ENCODE peak calls at places on chromosomes 1 and 21, in four cellular contexts. Q is OCI-LY7, A is GM23338, H is H1. M is an unnamed sample.

GRCh38 chr1:238331557-238331956 is 440.8 kb upstream of the ZP4 start:
- DNase-seq in Q (no peak), A (no peak), H (no peak), M (no peak)

GRCh38 chr1:202615501-202616354 is 94.5 kb downstream of the SYT2 start:
- DNase-seq in Q (peak; percentile 73), A (no peak), H (no peak), M (no peak)

GRCh38 chr1:115341948-115342347 is 3.9 kb upstream of the NGF start:
- DNase-seq in Q (no peak), A (no peak), H (no peak), M (no peak)

GRCh38 chr1:77540501-77541161 is 141.8 kb downstream of the ZZZ3 start:
- DNase-seq in Q (no peak), A (no peak), H (no peak), M (peak; percentile 47)

GRCh38 chr1:58047265-58047858 is 499.2 kb downstream of the OMA1 start:
- DNase-seq in Q (peak; percentile 33), A (peak; percentile 59), H (peak; percentile 64), M (no peak)

GRCh38 chr1:208244584-208244916 is 366 bp upstream of the PLXNA2 start:
- DNase-seq in Q (no peak), A (no peak), H (no peak), M (no peak)

GRCh38 chr1:225464851-225465792 is 37.3 kb upstream of the LBR start:
- DNase-seq in Q (no peak), A (peak; percentile 75), H (peak; percentile 73), M (peak; percentile 66)

GRCh38 chr1:203888807-203889251 is 27.4 kb downstream of the SNRPE start:
- DNase-seq in Q (no peak), A (no peak), H (no peak), M (peak; percentile 58)

GRCh38 chr1:98323906-98324358 is 337.6 kb upstream of the SNX7 start:
- DNase-seq in Q (no peak), A (peak; percentile 33), H (no peak), M (peak; percentile 89)

GRCh38 chr1:212960932-212961331 is 10.6 kb downstream of the VASH2 start:
- DNase-seq in Q (no peak), A (no peak), H (no peak), M (no peak)

GRCh38 chr1:21296509-21297354 is 6.5 kb upstream of the ECE1 start:
- DNase-seq in Q (no peak), A (no peak), H (no peak), M (no peak)

GRCh38 chr1:187476671-187477070 is 647.9 kb downstream of the PLA2G4A start:
- DNase-seq in Q (peak; percentile 1), A (peak; percentile 27), H (no peak), M (no peak)

GRCh38 chr1:44276006-44276405 is 62.7 kb downstream of the DMAP1 start:
- DNase-seq in Q (peak; percentile 16), A (peak; percentile 33), H (no peak), M (no peak)

GRCh38 chr1:180863158-180863775 is 49.4 kb upstream of the KIAA1614 start:
- DNase-seq in Q (peak; percentile 42), A (peak; percentile 65), H (no peak), M (peak; percentile 32)

GRCh38 chr1:24111264-24111997 is 504 bp downstream of the MYOM3 start:
- DNase-seq in Q (no peak), A (no peak), H (no peak), M (peak; percentile 69)

GRCh38 chr1:185819798-185820197 is 85.6 kb downstream of the HMCN1 start:
- DNase-seq in Q (no peak), A (no peak), H (no peak), M (no peak)

GRCh38 chr21:15841856-15842564 is 112.2 kb downstream of the USP25 start:
- DNase-seq in Q (no peak), A (no peak), H (no peak), M (peak; percentile 61)

GRCh38 chr1:171084879-171085278 is 5.8 kb upstream of the FMO3 start:
- DNase-seq in Q (no peak), A (no peak), H (no peak), M (no peak)

GRCh38 chr1:31891280-31891679 is 46.9 kb downstream of the PTP4A2 start:
- DNase-seq in Q (no peak), A (no peak), H (no peak), M (peak; percentile 66)

GRCh38 chr1:241521718-241522117 is 2.2 kb upstream of the FH start:
- DNase-seq in Q (no peak), A (no peak), H (no peak), M (no peak)

GRCh38 chr1:206420471-206420870 is 49.8 kb upstream of the IKBKE start:
- DNase-seq in Q (no peak), A (no peak), H (no peak), M (no peak)

GRCh38 chr1:154573168-154573510 is 5.6 kb downstream of the CHRNB2 start:
- DNase-seq in Q (peak; percentile 18), A (no peak), H (no peak), M (no peak)
- H3K27ac ChIP-seq in Q (no peak overlapping the region), A (no peak overlapping the region), H (no peak overlapping the region), M (no peak overlapping the region)

GRCh38 chr1:205268846-205269680 is 41.3 kb downstream of the TMCC2 start:
- DNase-seq in Q (no peak), A (no peak), H (no peak), M (no peak)
- H4K20me1 ChIP-seq in Q (no peaks in the 10 kb centered on the region), A (no peaks in the 10 kb centered on the region), H (peaks cover 2% of the 10 kb centered on the region), M (no peaks in the 10 kb centered on the region)

DNA sequence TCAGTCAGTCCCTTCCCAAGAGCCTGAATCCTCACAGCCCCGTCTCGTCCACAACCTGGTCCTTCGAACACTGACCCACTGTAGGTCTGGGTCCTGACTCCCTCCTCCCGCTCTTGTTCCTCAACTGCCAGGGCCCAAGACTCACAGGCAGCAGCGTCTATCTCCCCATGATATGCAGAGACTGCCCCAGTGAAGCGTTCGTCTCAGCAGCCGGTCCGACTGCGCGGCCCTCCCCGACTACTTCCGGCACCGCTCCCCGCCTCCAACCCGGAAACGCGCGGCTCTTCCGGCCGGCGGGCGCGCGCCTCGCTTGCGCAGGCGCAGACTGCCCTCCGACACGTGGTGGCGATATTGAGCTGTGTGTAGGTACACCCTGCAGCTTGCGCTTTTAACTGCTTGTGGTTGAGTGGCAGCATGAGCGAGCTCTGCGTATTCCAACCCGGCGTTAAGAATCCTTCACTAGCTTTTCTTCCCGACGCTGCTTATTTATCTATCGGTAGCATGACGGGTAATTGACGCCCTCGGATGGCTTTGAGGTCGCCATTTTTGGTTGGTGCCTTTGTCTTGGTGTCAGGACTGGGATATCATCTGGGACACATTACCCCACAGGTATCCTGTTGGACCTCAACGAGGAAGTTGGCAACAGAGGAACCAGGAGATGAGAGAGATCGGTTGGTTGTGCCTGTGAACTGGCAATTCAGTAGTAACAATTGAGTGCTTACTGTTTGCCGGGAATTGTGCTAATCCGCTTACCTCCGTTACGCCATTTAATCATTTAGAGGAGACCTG is at the start of gene TAF12:
- DNase-seq in Q (peak; percentile 98), A (peak; percentile 96), H (peak; percentile 87), M (peak; percentile 97)
- TF ChIP-seq CTCF in Q (peak; percentile 72), A (peak; percentile 70), H (peak; percentile 59), M (no peak)

GRCh38 chr1:216616425-216616824 is 106.8 kb downstream of the ESRRG start:
- DNase-seq in Q (no peak), A (no peak), H (no peak), M (no peak)
- H3K27ac ChIP-seq in Q (no peak overlapping the region), A (no peak overlapping the region), H (no peak overlapping the region), M (no peak overlapping the region)

GRCh38 chr1:159922499-159923202 is 2.7 kb downstream of the TAGLN2 start:
- DNase-seq in Q (peak; percentile 14), A (no peak), H (no peak), M (no peak)
- H4K20me1 ChIP-seq in Q (no peaks in the 10 kb centered on the region), A (no peaks in the 10 kb centered on the region), H (peaks cover 3% of the 10 kb centered on the region), M (no peaks in the 10 kb centered on the region)

DNA sequence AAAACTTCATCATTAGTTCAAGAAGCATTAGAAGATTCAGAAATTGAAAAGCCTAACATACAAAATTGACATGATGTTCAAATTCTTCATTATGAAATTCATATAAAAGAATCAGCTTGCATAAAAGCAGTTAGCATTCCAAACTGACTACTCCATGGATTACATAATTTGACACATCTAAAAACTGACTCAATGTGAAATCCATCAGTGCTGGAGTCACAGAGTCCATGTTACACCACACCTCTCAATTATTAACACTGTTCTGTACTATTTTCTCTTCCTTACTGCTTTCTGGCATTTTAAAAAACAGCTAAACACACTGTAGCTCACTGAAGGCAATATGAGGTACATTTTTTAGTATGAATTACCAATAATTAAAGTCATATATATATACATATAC is 28.0 kb downstream of the ARHGAP29 start:
- DNase-seq in Q (no peak), A (no peak), H (no peak), M (peak; percentile 72)
- TF ChIP-seq CTCF in Q (no peak), A (no peak), H (no peak), M (no peak)

DNA sequence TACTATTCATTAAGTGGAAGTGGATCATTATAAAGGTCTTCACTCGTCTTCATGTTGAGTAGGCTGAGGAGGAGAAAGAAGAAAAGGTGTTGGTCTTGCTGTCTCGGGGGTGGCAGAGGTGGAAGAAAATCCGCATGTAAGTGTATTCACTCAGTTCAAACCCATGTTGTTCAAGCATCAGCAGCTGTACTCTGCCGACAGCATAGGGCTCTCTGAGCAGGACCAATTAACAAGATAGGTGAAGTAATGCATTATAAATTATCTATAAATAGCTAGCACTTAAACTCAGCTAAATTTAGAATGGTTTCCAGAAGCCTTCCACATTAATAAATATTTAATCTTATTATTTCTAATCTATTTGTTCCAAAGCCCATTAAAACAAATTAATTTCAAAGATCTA is 116.8 kb downstream of the RGS2 start:
- DNase-seq in Q (no peak), A (no peak), H (no peak), M (no peak)
- H3K27ac ChIP-seq in Q (no peak overlapping the region), A (no peak overlapping the region), H (no peak overlapping the region), M (no peak overlapping the region)

GRCh38 chr1:174000274-174000852 is 21.8 kb downstream of the RC3H1 start:
- DNase-seq in Q (no peak), A (no peak), H (no peak), M (no peak)
- H4K20me1 ChIP-seq in Q (no peaks in the 10 kb centered on the region), A (peaks cover 25% of the 10 kb centered on the region), H (peaks cover 5% of the 10 kb centered on the region), M (no peaks in the 10 kb centered on the region)

DNA sequence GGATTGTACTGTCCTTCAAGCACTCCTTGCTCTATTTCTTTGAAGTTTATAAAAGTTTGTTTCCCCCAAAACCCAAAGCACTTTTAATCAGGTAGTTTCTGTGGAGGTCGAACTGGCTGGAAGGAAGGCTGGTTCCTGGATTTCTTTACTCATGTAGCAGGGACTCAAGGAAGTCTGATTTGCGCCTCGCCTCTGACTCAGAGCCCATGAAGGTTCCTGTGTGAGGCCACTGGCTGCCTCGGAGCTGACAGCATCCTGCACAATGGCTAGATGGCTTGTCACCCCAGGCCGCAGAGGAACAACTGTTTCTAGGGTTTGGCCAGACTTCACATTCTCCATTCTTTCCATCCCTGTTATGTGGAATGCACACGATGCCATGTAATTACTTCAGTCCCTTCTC is 39.2 kb upstream of the PRSS38 start:
- DNase-seq in Q (no peak), A (no peak), H (no peak), M (no peak)
- TF ChIP-seq CTCF in Q (no peak), A (no peak), H (no peak), M (no peak)

GRCh38 chr1:156115514-156116374 is 1.2 kb downstream of the LMNA start:
- DNase-seq in Q (no peak), A (peak; percentile 81), H (no peak), M (peak; percentile 71)
- H3K27ac ChIP-seq in Q (no peak overlapping the region), A (no peak overlapping the region), H (no peak overlapping the region), M (peak overlapping the region; percentile 94)

M was measured in mammary epithelial cell.